ENCODE peak calls at places on chromosomes 13 and 19, in six cellular contexts. H, R, Q, E, G and V are unnamed samples.

GRCh38 chr13:50277127-50277526 is 261.9 kb downstream of the KCNRG start:
- DNase-seq in G (no peak), Q (no peak), E (no peak), R (no peak), H (no peak), V (no peak)

GRCh38 chr19:45164577-45165335 is 4.0 kb upstream of the NKPD1 start:
- DNase-seq in E (no peak), H (peak; percentile 87), R (peak; percentile 88), Q (peak; percentile 38), G (no peak), V (peak; percentile 87)

GRCh38 chr19:1992759-1993260 is 22.7 kb downstream of the BTBD2 start:
- DNase-seq in G (no peak), H (peak; percentile 24), E (no peak), Q (no peak), R (no peak), V (no peak)

GRCh38 chr19:33402421-33403220 is 29.1 kb downstream of the CEBPG start:
- DNase-seq in E (no peak), H (no peak), Q (no peak), R (peak; percentile 43), G (no peak), V (no peak)

GRCh38 chr13:28531195-28531955 is 36.4 kb upstream of the FLT1 start:
- DNase-seq in E (no peak), H (no peak), G (no peak), Q (no peak), R (no peak), V (no peak)

GRCh38 chr19:4539697-4540581 is at the start of gene LRG1:
- DNase-seq in R (peak; percentile 91), H (peak; percentile 49), E (no peak), Q (no peak), G (no peak), V (peak; percentile 83)

GRCh38 chr13:19772306-19772705 is 10.4 kb downstream of the PSPC1 start:
- DNase-seq in E (no peak), Q (no peak), G (no peak), H (no peak), R (no peak), V (no peak)

GRCh38 chr19:2715470-2716274 is 5.5 kb downstream of the DIRAS1 start:
- DNase-seq in E (no peak), G (no peak), R (no peak), H (no peak), Q (no peak), V (no peak)

GRCh38 chr19:6236310-6237291 is 43.2 kb downstream of the MLLT1 start:
- DNase-seq in G (no peak), H (no peak), E (no peak), R (peak; percentile 53), Q (no peak), V (peak; percentile 87)